ENCODE peak calls at places on chromosomes 2 and 18, in four cellular contexts. L, W, J and B are unnamed samples.

GRCh38 chr2:207571370-207571769 is 41.6 kb downstream of the CREB1 start:
- DNase-seq in L (no peak), W (no peak), J (no peak), B (no peak)

GRCh38 chr2:105243961-105244360 is 2.4 kb downstream of the GPR45 start:
- DNase-seq in L (peak; percentile 66), W (peak; percentile 34), J (no peak), B (peak; percentile 67)

GRCh38 chr2:112031473-112031872 is 23.6 kb upstream of the TMEM87B start:
- DNase-seq in L (no peak), W (no peak), J (no peak), B (no peak)

GRCh38 chr2:164913640-164914346 is 41.5 kb downstream of the SLC38A11 start:
- DNase-seq in L (no peak), W (peak; percentile 91), J (no peak), B (no peak)

GRCh38 chr18:60556326-60556725 is 183.8 kb upstream of the MC4R start:
- DNase-seq in L (no peak), W (no peak), J (no peak), B (no peak)

GRCh38 chr2:67919490-67919889 is 143.3 kb downstream of the C1D start:
- DNase-seq in L (no peak), W (no peak), J (no peak), B (no peak)

GRCh38 chr2:227853765-227854271 is 17.6 kb upstream of the DAW1 start:
- DNase-seq in L (no peak), W (no peak), J (no peak), B (no peak)

GRCh38 chr2:205139822-205140612 is 542.3 kb upstream of the NRP2 start:
- DNase-seq in L (no peak), W (no peak), J (peak; percentile 51), B (peak; percentile 65)

GRCh38 chr2:3535794-3536681 is 16.7 kb upstream of the ADI1 start:
- DNase-seq in L (peak; percentile 37), W (peak; percentile 88), J (peak; percentile 66), B (no peak)

GRCh38 chr2:110678457-110679336 is 834 bp upstream of the BUB1 start:
- DNase-seq in L (peak; percentile 61), W (no peak), J (peak; percentile 32), B (no peak)

GRCh38 chr2:104919127-104919526 is 65.2 kb downstream of the POU3F3 start:
- DNase-seq in L (no peak), W (peak; percentile 13), J (no peak), B (no peak)

GRCh38 chr18:76803814-76804213 is 18.5 kb upstream of the ZNF236 start:
- DNase-seq in L (peak; percentile 77), W (peak; percentile 44), J (peak; percentile 64), B (peak; percentile 79)

GRCh38 chr2:236685979-236686520 is 116.4 kb downstream of the ACKR3 start:
- DNase-seq in L (no peak), W (no peak), J (no peak), B (no peak)

GRCh38 chr2:24435391-24436316 is 55.4 kb upstream of the NCOA1 start:
- DNase-seq in L (peak; percentile 61), W (no peak), J (no peak), B (no peak)

GRCh38 chr2:85889648-85890281 is 975 bp upstream of the ST3GAL5 start:
- DNase-seq in L (no peak), W (no peak), J (no peak), B (no peak)

GRCh38 chr18:54774423-54774822 is 53.9 kb upstream of the RAB27B start:
- DNase-seq in L (no peak), W (no peak), J (no peak), B (no peak)

GRCh38 chr2:34979148-34979547 is 1376.4 kb upstream of the CRIM1 start:
- DNase-seq in L (peak; percentile 9), W (no peak), J (no peak), B (no peak)

GRCh38 chr2:239720411-239721365 is 304.5 kb downstream of the NDUFA10 start:
- DNase-seq in L (no peak), W (no peak), J (no peak), B (no peak)

GRCh38 chr2:33784488-33784887 is 185.4 kb upstream of the FAM98A start:
- DNase-seq in L (no peak), W (no peak), J (no peak), B (no peak)

GRCh38 chr18:650428-650858 is 7.0 kb upstream of the TYMS start:
- DNase-seq in L (no peak), W (no peak), J (no peak), B (no peak)

GRCh38 chr2:98294711-98295110 is 51.5 kb upstream of the CNGA3 start:
- DNase-seq in L (no peak), W (no peak), J (no peak), B (no peak)

GRCh38 chr18:43486462-43486861 is 209.2 kb upstream of the SYT4 start:
- DNase-seq in L (no peak), W (no peak), J (no peak), B (peak; percentile 31)

GRCh38 chr2:70616168-70616694 is 62.6 kb upstream of the TGFA start:
- DNase-seq in L (no peak), W (no peak), J (no peak), B (no peak)

GRCh38 chr18:9706081-9706935 is 1.8 kb upstream of the RAB31 start:
- DNase-seq in L (no peak), W (no peak), J (peak; percentile 47), B (no peak)

GRCh38 chr2:117726747-117727146 is 87.7 kb upstream of the DDX18 start:
- DNase-seq in L (no peak), W (no peak), J (no peak), B (no peak)

DNA sequence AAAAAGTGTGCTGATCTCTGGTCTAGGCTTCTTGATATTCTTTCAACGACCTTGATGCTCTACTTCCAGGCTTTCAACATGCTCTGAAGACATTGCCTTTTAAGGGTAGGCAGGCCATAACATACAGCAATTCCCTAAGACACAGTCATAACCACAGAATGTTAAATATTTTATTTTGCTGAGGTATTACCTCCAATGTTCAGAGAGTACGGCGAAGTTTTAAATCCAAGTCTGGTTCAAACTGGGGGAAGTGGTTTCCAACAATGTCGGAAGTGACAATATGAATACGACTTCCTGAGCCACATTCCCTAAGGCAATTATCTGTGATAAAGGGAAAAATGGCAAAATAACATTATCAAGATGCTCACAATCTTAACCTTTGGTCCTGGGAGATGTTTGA is 1077.9 kb upstream of the PIK3C3 start:
- DNase-seq in L (no peak), W (no peak), J (no peak), B (no peak)
- TF ChIP-seq FOXJ3 in L (no peak), W (no peak), J (no peak), B (no peak)

GRCh38 chr2:122193622-122194021 is 438.2 kb downstream of the TSN start:
- DNase-seq in L (no peak), W (no peak), J (peak; percentile 41), B (no peak)
- TF ChIP-seq FOXJ3 in L (no peak), W (no peak), J (no peak), B (no peak)

DNA sequence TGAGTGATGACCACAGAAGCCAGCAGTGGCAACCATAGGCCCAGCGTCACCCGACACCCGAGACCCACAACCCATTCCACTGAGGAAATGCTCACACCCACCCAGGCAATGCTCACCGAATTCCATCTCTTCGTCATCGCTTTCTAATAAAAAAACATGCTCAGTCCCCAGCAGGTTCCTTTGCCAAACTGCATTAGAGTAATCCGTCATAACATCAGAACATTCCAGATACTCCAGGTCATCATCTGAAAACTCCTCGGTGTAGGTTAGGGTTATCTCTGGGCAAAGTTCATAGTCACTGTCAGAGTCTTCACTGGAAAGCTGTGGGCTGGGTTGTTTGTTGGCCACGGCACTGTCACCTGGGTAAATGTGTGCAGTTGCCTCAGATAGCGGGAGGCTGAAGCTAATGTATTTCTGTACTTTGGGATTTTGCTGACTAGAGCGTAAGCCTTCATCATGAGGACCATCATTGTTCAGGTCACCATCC is 49.3 kb downstream of the ALPK2 start:
- DNase-seq in L (no peak), W (peak; percentile 90), J (no peak), B (no peak)
- TF ChIP-seq FOXJ3 in L (no peak), W (no peak), J (no peak), B (no peak)

DNA sequence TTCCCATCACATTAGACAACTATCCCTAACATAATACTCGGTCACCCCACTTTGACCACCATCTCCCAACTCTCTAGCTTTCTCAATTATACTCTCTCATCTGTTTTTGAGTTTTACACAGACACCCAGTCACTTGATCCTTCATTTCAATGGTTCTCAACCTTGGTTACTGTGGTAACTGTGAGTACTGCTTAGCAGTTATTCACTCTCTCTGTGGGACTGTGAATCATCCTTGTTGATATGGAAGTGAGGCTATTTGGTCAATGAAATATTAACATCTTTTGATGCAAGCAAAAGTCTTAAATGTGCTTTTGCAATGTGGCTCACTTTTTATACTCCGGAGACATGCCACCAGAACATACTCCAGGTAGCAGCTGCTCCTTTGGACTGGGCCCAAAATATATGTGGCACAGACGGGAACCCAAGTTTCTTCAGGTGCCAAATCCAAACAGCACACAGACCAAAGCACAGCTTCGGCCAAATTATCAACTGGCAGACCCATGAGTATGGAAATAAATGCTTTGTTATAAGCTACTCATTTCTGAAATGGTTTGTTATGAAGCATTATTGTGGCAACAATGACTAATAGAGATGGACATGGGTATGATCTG is 75.0 kb upstream of the SLC25A52 start:
- DNase-seq in L (no peak), W (no peak), J (no peak), B (no peak)
- TF ChIP-seq FOXJ3 in L (no peak), W (no peak), J (no peak), B (no peak)

GRCh38 chr2:66899648-66900047 is 464.7 kb downstream of the MEIS1 start:
- DNase-seq in L (no peak), W (no peak), J (no peak), B (no peak)

GRCh38 chr2:66897676-66898280 is 462.9 kb downstream of the MEIS1 start:
- DNase-seq in L (no peak), W (no peak), J (no peak), B (no peak)

GRCh38 chr2:66901344-66901743 is 466.4 kb downstream of the MEIS1 start:
- DNase-seq in L (no peak), W (no peak), J (no peak), B (no peak)

GRCh38 chr2:66899109-66899508 is 464.2 kb downstream of the MEIS1 start:
- DNase-seq in L (no peak), W (no peak), J (no peak), B (no peak)

DNA sequence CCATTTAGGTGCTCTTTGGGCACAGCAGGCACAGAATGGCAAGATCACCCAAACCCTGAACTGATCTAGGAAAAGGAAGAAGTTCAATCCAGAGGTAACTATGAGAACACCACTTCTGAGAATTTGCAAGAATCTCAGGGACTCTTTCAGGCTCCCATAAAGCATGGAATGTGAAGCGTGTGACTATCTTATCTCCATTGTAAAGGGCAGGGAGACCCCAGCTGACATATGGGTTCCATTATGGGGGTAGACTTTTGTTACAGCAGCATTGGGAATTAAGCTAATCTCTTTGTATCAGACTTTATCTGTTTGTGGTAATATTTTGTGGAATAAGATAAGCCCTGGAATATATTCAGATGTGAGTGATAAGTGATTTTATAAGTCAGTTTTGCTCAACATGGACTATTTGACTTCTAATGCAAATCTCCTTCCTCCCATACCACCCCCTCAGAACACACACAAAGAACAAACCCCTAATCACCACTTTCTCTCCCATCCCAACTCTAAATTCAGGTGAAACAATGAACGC is 468.3 kb downstream of the MEIS1 start:
- DNase-seq in L (no peak), W (no peak), J (no peak), B (no peak)
- TF ChIP-seq FOXJ3 in L (no peak), W (no peak), J (no peak), B (no peak)

GRCh38 chr2:45937990-45938389 is 286.5 kb downstream of the PRKCE start:
- DNase-seq in L (no peak), W (no peak), J (no peak), B (no peak)
- TF ChIP-seq FOXJ3 in L (no peak), W (no peak), J (no peak), B (no peak)